ENCODE peak calls at places on chromosomes 3 and 15, in nine cellular contexts. C is Daoy; G is progenitor cell of endocrine pancreas; X is activated naive CD4-positive, alpha-beta T cell treated with anti-CD3 and anti-CD28 coated beads, Interleukin-2, amount 10 ng/mL, durations not matched to agents 7 days and 5 days; Q is NCI-H345; R is astrocyte of the spinal cord; T is T-helper 1 cell; N is HTR-8/SVneo; D is NCI-H460. S is an unnamed sample.

GRCh38 chr3:2510746-2511145 is 412.1 kb downstream of the CNTN4 start:
- DNase-seq in Q (no peak), T (no peak), R (no peak), G (no peak), X (no peak), N (no peak), D (no peak), C (no peak), S (no peak)

GRCh38 chr3:23071758-23072157 is 131.4 kb upstream of the UBE2E2 start:
- DNase-seq in G (no peak), Q (no peak), D (no peak), N (no peak), C (no peak), R (no peak), T (no peak), X (no peak), S (no peak)

GRCh38 chr3:125644036-125645025 is 49.0 kb upstream of the OSBPL11 start:
- DNase-seq in Q (no peak), T (no peak), G (no peak), R (peak; percentile 2), X (no peak), C (no peak), D (no peak), N (no peak), S (no peak)

GRCh38 chr3:65303431-65303830 is 615.6 kb upstream of the ADAMTS9 start:
- DNase-seq in N (no peak), Q (no peak), R (no peak), G (no peak), C (no peak), D (no peak), T (no peak), X (no peak), S (no peak)

GRCh38 chr3:187807086-187807862 is 62.0 kb upstream of the BCL6 start:
- DNase-seq in G (no peak), R (peak; percentile 44), Q (no peak), X (no peak), D (no peak), C (peak; percentile 37), N (no peak), T (no peak), S (no peak)

GRCh38 chr3:34357461-34357860 is 559.0 kb downstream of the PDCD6IP start:
- DNase-seq in Q (peak; percentile 29), R (no peak), T (no peak), C (no peak), X (no peak), D (no peak), G (no peak), N (no peak), S (no peak)

GRCh38 chr3:12706504-12707253 is 42.8 kb upstream of the RAF1 start:
- DNase-seq in R (peak; percentile 70), G (peak; percentile 25), D (peak; percentile 68), T (peak; percentile 29), Q (peak; percentile 14), C (peak; percentile 69), N (peak; percentile 62), X (peak; percentile 73), S (peak; percentile 62)

GRCh38 chr3:35664460-35664919 is 25.2 kb downstream of the ARPP21 start:
- DNase-seq in G (no peak), C (peak; percentile 44), X (no peak), R (peak; percentile 90), Q (peak; percentile 94), N (no peak), D (no peak), T (no peak), S (peak; percentile 78)

GRCh38 chr3:150237490-150237889 is 170.6 kb upstream of the TSC22D2 start:
- DNase-seq in G (no peak), T (no peak), R (peak; percentile 63), N (peak; percentile 60), X (no peak), D (no peak), C (peak; percentile 93), Q (no peak), S (no peak)

GRCh38 chr3:126098391-126098858 is 14.5 kb upstream of the SLC41A3 start:
- DNase-seq in Q (no peak), C (peak; percentile 43), G (no peak), N (no peak), D (no peak), X (no peak), T (no peak), R (peak; percentile 79), S (no peak)

GRCh38 chr15:57476533-57476975 is 100.2 kb downstream of the CGNL1 start:
- DNase-seq in N (no peak), G (no peak), T (no peak), Q (no peak), X (no peak), C (no peak), D (no peak), R (peak; percentile 77), S (no peak)

GRCh38 chr3:63847718-63848450 is 15.7 kb downstream of the THOC7 start:
- DNase-seq in X (no peak), N (no peak), C (no peak), D (no peak), Q (no peak), G (no peak), R (no peak), T (no peak), S (no peak)

GRCh38 chr3:172315401-172316091 is 132.7 kb downstream of the GHSR start:
- DNase-seq in C (peak; percentile 53), D (peak; percentile 14), N (peak; percentile 37), X (no peak), T (no peak), Q (no peak), R (peak; percentile 69), G (no peak), S (no peak)